ENCODE peak calls at places on chromosomes 13 and 19, in nine cellular contexts. B is WTC11, X is A549, L is HCT116, M is endothelial cell of umbilical vein, C is HepG2, J is K562, A is GM12878, Z is H1. R is an unnamed sample.

GRCh38 chr13:94595006-94595942 is 678 bp downstream of the TGDS start:
- DNase-seq in B (no peak), X (no peak), A (no peak), J (peak; percentile 14), Z (no peak), C (no peak), M (peak; percentile 49), L (no peak), R (peak; percentile 56)

GRCh38 chr13:112032186-112032835 is 34.6 kb upstream of the SOX1 start:
- DNase-seq in X (no peak), L (no peak), Z (no peak), M (no peak), A (no peak), J (no peak), B (no peak), C (no peak), R (peak; percentile 18)

GRCh38 chr19:13077233-13077632 is 25.4 kb downstream of the LYL1 start:
- DNase-seq in Z (no peak), B (no peak), L (no peak), X (no peak), C (no peak), M (no peak), J (no peak), A (no peak), R (no peak)

GRCh38 chr13:61410669-61411297 is 4.9 kb downstream of the PCDH20 start:
- DNase-seq in X (peak; percentile 8), Z (no peak), C (peak; percentile 5), M (peak; percentile 24), B (no peak), L (peak; percentile 2), A (no peak), J (no peak), R (peak; percentile 26)

GRCh38 chr13:33728271-33729037 is 89.5 kb upstream of the RFC3 start:
- DNase-seq in M (peak; percentile 28), C (no peak), Z (no peak), A (peak; percentile 96), J (no peak), X (peak; percentile 18), B (no peak), L (no peak), R (peak; percentile 79)

GRCh38 chr19:41265376-41266153 is 1.4 kb downstream of the HNRNPUL1 start:
- DNase-seq in Z (no peak), J (peak; percentile 20), C (peak; percentile 56), X (peak; percentile 37), M (peak; percentile 34), L (no peak), A (no peak), B (no peak), R (peak; percentile 12)

GRCh38 chr13:111337741-111338140 is 17.3 kb downstream of the TEX29 start:
- DNase-seq in A (no peak), X (no peak), B (no peak), J (no peak), L (no peak), Z (no peak), C (no peak), M (no peak), R (no peak)

GRCh38 chr13:75120071-75120470 is 361.9 kb downstream of the TBC1D4 start:
- DNase-seq in M (no peak), C (no peak), L (no peak), B (no peak), A (no peak), Z (no peak), X (no peak), J (no peak), R (no peak)

GRCh38 chr13:108551674-108552073 is 77.7 kb upstream of the MYO16 start:
- DNase-seq in C (no peak), A (no peak), L (no peak), B (no peak), X (no peak), M (no peak), Z (no peak), J (no peak), R (no peak)

GRCh38 chr13:27607125-27607524 is 13.2 kb downstream of the LNX2 start:
- DNase-seq in B (no peak), Z (no peak), M (peak; percentile 85), X (peak; percentile 63), L (peak; percentile 56), A (no peak), J (no peak), C (peak; percentile 50), R (peak; percentile 35)

GRCh38 chr19:51607920-51608562 is 22.2 kb downstream of the SIGLEC5 start:
- DNase-seq in L (peak; percentile 64), J (peak; percentile 88), B (peak; percentile 98), Z (peak; percentile 70), A (no peak), X (peak; percentile 72), C (peak; percentile 60), M (peak; percentile 60), R (peak; percentile 88)
- TF ChIP-seq CTCF in L (peak; percentile 72), J (peak; percentile 96), B (peak; percentile 80), Z (peak; percentile 91), A (peak; percentile 59), X (peak; percentile 23), C (peak; percentile 82), M (peak; percentile 82), R (peak; percentile 86)

GRCh38 chr19:623974-624373 is 9.4 kb downstream of the POLRMT start:
- DNase-seq in A (no peak), Z (no peak), M (no peak), C (no peak), L (no peak), J (no peak), X (peak; percentile 94), B (no peak), R (no peak)

GRCh38 chr19:624433-625109 is 8.8 kb downstream of the POLRMT start:
- DNase-seq in Z (no peak), C (no peak), J (no peak), L (no peak), A (no peak), B (no peak), X (no peak), M (no peak), R (no peak)

GRCh38 chr19:621819-622218 is 11.5 kb downstream of the POLRMT start:
- DNase-seq in C (no peak), Z (no peak), J (no peak), X (no peak), A (no peak), B (no peak), M (no peak), L (no peak), R (no peak)

GRCh38 chr19:623175-623916 is 10.0 kb downstream of the POLRMT start:
- DNase-seq in Z (no peak), A (no peak), M (no peak), J (no peak), L (no peak), C (no peak), X (no peak), B (no peak), R (no peak)

DNA sequence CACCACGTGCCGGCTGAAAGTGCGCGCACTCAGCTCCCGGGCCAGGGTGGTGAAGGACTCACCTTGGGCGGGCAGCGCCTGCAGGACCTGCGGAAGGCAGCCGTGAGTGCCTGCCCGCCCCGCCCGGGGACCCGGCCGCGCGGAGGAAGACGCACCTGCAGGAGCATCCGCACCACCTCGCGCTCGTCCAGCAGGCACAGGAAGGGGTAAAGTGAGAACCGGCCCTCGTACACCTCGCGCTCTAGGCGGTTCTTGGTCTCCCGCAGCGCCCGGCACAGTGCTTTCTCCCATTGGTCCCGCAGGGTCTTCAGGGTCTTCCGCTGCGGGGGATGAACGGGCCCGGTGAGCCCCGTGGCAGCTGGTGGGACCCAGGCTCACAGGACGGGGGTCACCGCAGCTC is 10.7 kb downstream of the POLRMT start:
- DNase-seq in B (no peak), J (no peak), L (no peak), M (no peak), X (no peak), A (no peak), C (no peak), Z (no peak), R (no peak)
- TF ChIP-seq MAX in B (no peak), J (no peak), L (no peak), M (no peak), X (no peak), A (no peak), C (no peak), Z (no peak), R (no peak)

GRCh38 chr19:49799798-49800376 is 13.2 kb downstream of the FUZ start:
- DNase-seq in L (no peak), J (peak; percentile 41), C (no peak), Z (no peak), A (no peak), B (peak; percentile 82), X (no peak), M (no peak), R (peak; percentile 30)
- TF ChIP-seq CTCF in L (no peak), J (peak; percentile 44), C (peak; percentile 51), Z (peak; percentile 70), A (peak; percentile 27), B (peak; percentile 35), X (no peak), M (peak; percentile 16), R (peak; percentile 38)

DNA sequence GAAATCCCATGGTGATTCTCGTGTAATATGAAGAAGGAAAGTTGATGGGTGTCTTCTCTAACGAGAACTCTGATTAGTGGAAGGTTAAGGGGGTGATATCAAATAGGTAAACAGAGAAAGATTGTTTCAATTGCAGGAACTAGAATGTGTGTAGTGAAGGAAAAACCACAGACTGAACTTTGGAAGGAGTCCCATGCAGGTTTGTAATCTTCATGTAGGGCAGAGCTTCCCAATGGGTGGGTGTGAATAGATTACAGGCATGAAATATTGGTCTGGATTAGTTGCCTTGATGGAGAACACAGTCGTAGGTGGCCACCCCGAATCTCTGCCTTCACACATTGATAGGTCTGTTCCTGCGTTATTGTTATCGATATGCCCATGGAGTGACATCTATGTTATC is 295.5 kb downstream of the KCNRG start:
- DNase-seq in M (no peak), L (no peak), J (no peak), X (no peak), A (no peak), C (peak; percentile 67), B (no peak), Z (no peak), R (no peak)
- TF ChIP-seq MAX in M (no peak), L (no peak), J (no peak), X (no peak), A (no peak), C (no peak), B (no peak), Z (no peak), R (no peak)

GRCh38 chr19:6417713-6418561 is 6.7 kb downstream of the KHSRP start:
- DNase-seq in X (peak; percentile 23), A (no peak), Z (no peak), L (no peak), C (no peak), B (peak; percentile 36), J (no peak), M (peak; percentile 7), R (no peak)
- TF ChIP-seq CTCF in X (peak; percentile 30), A (no peak), Z (peak; percentile 43), L (no peak), C (peak; percentile 65), B (no peak), J (peak; percentile 25), M (peak; percentile 30), R (no peak)

GRCh38 chr13:50676602-50677001 is 166.9 kb downstream of the DLEU7 start:
- DNase-seq in M (peak; percentile 49), B (no peak), Z (no peak), C (no peak), X (no peak), A (no peak), L (no peak), J (no peak), R (no peak)
- TF ChIP-seq MAX in M (no peak), B (no peak), Z (no peak), C (no peak), X (no peak), A (no peak), L (no peak), J (no peak), R (no peak)

GRCh38 chr13:32168136-32168535 is 136.6 kb downstream of the FRY start:
- DNase-seq in J (no peak), X (no peak), A (no peak), C (peak; percentile 9), L (no peak), B (no peak), Z (no peak), M (no peak), R (no peak)
- TF ChIP-seq CTCF in J (no peak), X (no peak), A (no peak), C (no peak), L (no peak), B (no peak), Z (no peak), M (no peak), R (no peak)

R was measured in NB4.